ENCODE peak calls at places on chromosomes 4 and X, in seven cellular contexts. E is body of pancreas, Z is HL-60, T is cardiac muscle cell, H is hepatocyte, C is heart right ventricle, P is thoracic aorta. L is an unnamed sample.

GRCh38 chr4:142567199-142567598 is 278.9 kb downstream of the INPP4B start:
- DNase-seq in H (peak), E (no peak), C (no peak), Z (no peak), T (peak), P (no peak), L (no peak)

GRCh38 chr4:117549624-117550023 is 464.2 kb upstream of the TRAM1L1 start:
- DNase-seq in T (no peak), P (no peak), H (no peak), Z (no peak), C (no peak), E (no peak), L (no peak)

GRCh38 chrX:54484666-54485065 is 11.4 kb downstream of the FGD1 start:
- DNase-seq in C (no peak), Z (no peak), P (no peak), E (no peak), T (peak), H (no peak), L (no peak)

GRCh38 chr4:84878090-84878489 is 88.4 kb downstream of the WDFY3 start:
- DNase-seq in E (no peak), C (no peak), H (no peak), T (no peak), Z (no peak), P (no peak), L (no peak)

GRCh38 chrX:96684339-96685204 is at the start of gene DIAPH2:
- DNase-seq in T (peak), H (peak), P (peak), E (peak), Z (peak), C (peak), L (peak)

GRCh38 chrX:40866878-40867277 is 131.5 kb upstream of the MED14 start:
- DNase-seq in H (no peak), P (no peak), E (no peak), Z (no peak), T (no peak), C (peak), L (no peak)

GRCh38 chr4:123976285-123976684 is 579.7 kb downstream of the SPRY1 start:
- DNase-seq in P (no peak), Z (no peak), E (no peak), T (peak), C (no peak), H (no peak), L (no peak)

GRCh38 chr4:19262467-19262866 is 989.2 kb upstream of the SLIT2 start:
- DNase-seq in T (no peak), C (no peak), H (no peak), E (no peak), Z (no peak), P (no peak), L (no peak)

GRCh38 chr4:61333490-61333889 is 133.4 kb downstream of the ADGRL3 start:
- DNase-seq in E (no peak), H (no peak), C (no peak), P (no peak), T (no peak), Z (no peak), L (no peak)

GRCh38 chrX:11193035-11193469 is 81.9 kb downstream of the HCCS start:
- DNase-seq in P (no peak), T (no peak), H (no peak), E (no peak), Z (no peak), C (peak), L (no peak)

GRCh38 chr4:1043162-1043561 is 31.7 kb downstream of the FGFRL1 start:
- DNase-seq in P (no peak), H (no peak), Z (no peak), T (no peak), C (no peak), E (no peak), L (no peak)
- H3K27ac ChIP-seq in P (no peak), H (peak), Z (no peak), T (no peak), C (no peak), E (no peak), L (no peak)

DNA sequence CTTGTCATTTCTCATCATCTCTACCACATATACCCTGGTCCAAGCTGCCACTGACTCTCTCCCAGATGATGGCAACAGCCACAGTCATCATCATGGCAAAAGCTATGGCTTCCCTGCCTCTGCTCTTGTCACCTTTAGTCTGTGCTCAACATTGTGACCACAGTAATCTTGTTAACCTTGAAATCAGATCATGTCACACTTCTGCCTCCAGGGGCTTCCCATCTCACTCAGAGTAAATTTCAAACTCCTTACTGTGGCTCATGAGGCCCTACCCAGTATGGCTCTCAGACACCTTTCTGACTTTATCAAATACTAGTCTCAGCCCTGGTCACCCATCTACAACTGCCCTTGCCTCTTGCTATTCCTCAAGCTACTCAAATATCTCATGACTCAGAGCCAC is 41.2 kb upstream of the STIM2 start:
- DNase-seq in C (no peak), P (no peak), E (no peak), Z (no peak), T (no peak), H (no peak), L (no peak)
- TF ChIP-seq CTCF in C (no peak), P (no peak), E (no peak), Z (no peak), T (no peak), H (no peak), L (no peak)

DNA sequence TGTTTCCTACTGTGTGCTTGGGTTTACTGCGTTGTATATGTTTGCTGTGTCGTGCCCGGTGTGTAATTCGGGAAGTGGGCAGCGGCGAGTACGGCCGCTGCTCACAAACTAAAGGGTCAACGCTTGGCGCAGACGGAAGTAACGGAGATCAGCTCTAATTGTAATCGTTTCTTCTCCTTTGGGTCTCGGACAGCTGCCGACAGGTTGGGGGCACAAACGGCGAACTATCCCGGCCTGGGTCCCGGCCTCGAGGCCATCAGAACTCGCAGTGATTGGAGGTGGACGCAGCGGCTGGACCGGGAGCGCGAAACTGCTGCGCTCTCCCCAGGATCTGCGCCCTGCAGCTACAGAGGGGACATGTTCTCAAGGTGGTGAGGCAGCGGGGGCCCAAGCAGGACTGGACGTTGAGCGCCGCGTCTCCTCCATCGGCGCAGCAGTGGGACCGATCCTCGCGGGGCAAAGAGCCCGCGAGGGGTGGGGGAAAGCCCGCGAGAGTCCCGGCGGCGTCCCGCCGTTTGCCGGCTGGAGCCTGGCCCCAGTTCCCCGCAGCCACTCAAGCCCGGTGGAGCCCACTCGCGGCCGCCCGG is 516 bp upstream of the ZIC3 start:
- DNase-seq in H (no peak), P (no peak), E (no peak), T (peak), Z (no peak), C (no peak), L (no peak)
- H3K4me3 ChIP-seq in H (peak), P (peak), E (peak), T (peak), Z (no peak), C (peak), L (peak)

DNA sequence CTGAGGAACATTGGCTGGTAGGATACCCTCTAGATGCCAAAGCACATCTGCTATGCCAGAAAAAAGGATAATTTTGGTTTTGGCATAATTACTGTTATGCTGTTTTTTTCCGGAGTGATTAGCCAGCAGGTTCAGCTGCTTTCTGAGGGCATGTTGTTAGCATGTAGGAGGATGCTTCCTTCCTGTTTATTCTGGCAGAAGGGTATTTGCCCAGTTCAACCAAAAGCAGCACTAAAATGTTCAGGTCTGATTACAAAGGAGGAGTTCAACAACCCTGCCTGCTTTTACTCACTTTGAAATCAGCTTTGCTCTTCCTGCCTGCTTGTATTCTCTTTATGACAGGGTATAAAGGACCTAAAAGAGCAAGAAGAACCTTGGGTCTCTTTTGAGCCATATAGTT is 21.9 kb downstream of the ERCC6L start:
- DNase-seq in H (no peak), E (no peak), P (no peak), Z (no peak), C (no peak), T (no peak), L (no peak)
- H3K27ac ChIP-seq in H (no peak), E (no peak), P (no peak), Z (no peak), C (no peak), T (no peak), L (no peak)

DNA sequence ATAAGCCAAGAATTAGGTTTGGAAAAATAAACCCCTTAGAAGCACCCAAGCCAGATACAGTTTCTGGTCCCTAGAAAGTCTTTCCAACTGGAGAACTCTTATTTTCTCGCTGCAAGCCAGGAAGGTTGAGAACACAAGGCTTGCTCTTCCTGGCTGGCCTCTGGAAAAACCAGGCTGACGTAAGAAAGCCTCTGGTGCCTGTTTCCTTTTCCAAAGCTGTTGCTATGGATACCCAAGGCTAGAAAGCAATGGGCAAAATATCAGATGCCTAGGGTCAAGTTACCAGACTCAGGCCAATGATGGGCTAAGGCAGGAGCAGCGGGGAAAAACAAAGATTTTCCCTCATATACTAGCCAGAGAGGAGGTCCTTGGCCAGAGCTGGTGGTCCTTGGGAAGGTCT is 281.6 kb downstream of the KLHL13 start:
- DNase-seq in E (no peak), P (no peak), C (no peak), Z (no peak), H (no peak), T (no peak), L (no peak)
- TF ChIP-seq CTCF in E (no peak), P (no peak), C (no peak), Z (no peak), H (no peak), T (no peak), L (no peak)

GRCh38 chrX:38018734-38019410 is 12.5 kb downstream of the SYTL5 start:
- DNase-seq in H (peak), E (no peak), Z (no peak), P (no peak), C (no peak), T (no peak), L (no peak)
- H3K4me3 ChIP-seq in H (no peak), E (no peak), Z (no peak), P (no peak), C (no peak), T (no peak), L (no peak)

DNA sequence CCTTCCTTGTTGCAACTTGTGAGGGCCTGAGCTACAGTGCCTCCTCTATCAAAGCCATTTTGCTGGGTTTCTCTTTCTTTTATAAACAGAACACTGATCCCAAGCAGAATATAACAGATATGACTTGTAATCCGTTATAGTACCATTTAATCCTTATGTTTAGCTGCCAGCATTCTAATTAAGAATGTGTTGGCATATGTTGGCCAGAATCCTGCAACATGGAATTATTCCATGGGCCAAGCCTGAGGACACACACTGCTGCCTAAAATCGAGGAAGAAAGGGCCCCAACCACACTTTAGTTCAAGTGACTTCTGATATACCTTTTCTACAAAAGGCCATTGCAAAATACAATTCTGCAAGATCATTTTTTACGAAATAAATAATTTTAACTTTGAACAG is 28.0 kb downstream of the PALLD start:
- DNase-seq in C (no peak), H (no peak), Z (no peak), T (no peak), E (no peak), P (no peak), L (no peak)
- H3K27ac ChIP-seq in C (peak), H (no peak), Z (no peak), T (peak), E (no peak), P (no peak), L (peak)

GRCh38 chr4:118676128-118676527 is 9.1 kb upstream of the METTL14 start:
- DNase-seq in E (no peak), P (no peak), H (no peak), T (no peak), Z (no peak), C (no peak), L (no peak)
- TF ChIP-seq CTCF in E (no peak), P (no peak), H (no peak), T (no peak), Z (no peak), C (no peak), L (no peak)

DNA sequence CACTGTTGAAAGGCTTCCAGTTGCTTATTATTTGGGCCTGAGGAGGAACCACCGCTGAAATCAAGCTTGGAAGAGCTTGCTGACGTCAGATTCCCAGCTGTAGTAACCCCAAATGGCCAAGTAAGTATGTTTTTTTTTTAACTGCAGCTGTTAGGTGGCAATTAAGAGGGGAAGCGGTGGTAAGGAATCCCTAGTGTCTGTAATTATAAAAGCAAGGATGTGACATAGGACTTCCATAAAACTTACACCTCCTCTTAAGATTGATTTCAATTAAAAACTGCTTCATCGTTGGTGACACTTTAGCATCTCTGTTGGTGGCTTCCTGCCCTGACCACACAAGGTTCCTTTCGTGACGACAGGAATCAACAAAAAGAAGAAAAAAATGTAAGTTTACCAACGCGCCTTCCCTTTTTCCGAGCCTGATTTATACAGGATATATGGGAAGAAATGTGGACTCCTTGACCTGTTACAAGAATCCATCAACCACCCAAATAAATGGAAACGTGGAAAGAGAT is 908 bp downstream of the RELL1 start:
- DNase-seq in Z (peak), H (peak), E (no peak), C (peak), T (no peak), P (no peak), L (no peak)
- H3K4me3 ChIP-seq in Z (peak), H (peak), E (no peak), C (peak), T (peak), P (peak), L (peak)